ENCODE peak calls at places on chromosomes 12 and 14, in five cellular contexts. I is fibroblast of mammary gland; X is CD8-positive, alpha-beta T cell; F is endodermal cell; U is GOT3. C is an unnamed sample.

GRCh38 chr12:116849216-116849615 is 32.0 kb downstream of the HRK start:
- DNase-seq in I (no peak), F (no peak), X (no peak), U (no peak), C (no peak)

GRCh38 chr12:54026640-54027441 is 1.4 kb upstream of the HOXC6 start:
- DNase-seq in X (no peak), I (peak), U (no peak), F (peak), C (no peak)

GRCh38 chr14:23077962-23078361 is 17.0 kb downstream of the ACIN1 start:
- DNase-seq in I (peak), X (no peak), U (no peak), F (no peak), C (no peak)

GRCh38 chr12:92403210-92404175 is 257.8 kb upstream of the BTG1 start:
- DNase-seq in F (no peak), I (no peak), U (no peak), X (peak), C (no peak)

GRCh38 chr12:3090238-3091029 is 13.3 kb downstream of the TSPAN9 start:
- DNase-seq in F (no peak), X (no peak), I (no peak), U (no peak), C (no peak)

GRCh38 chr12:8644345-8645248 is 18.0 kb downstream of the MFAP5 start:
- DNase-seq in I (peak), U (no peak), F (peak), X (peak), C (no peak)

GRCh38 chr12:112820796-112821195 is 29.2 kb downstream of the RPH3A start:
- DNase-seq in F (peak), I (no peak), U (no peak), X (no peak), C (no peak)

GRCh38 chr12:104223599-104224168 is 8.1 kb downstream of the TXNRD1 start:
- DNase-seq in X (no peak), I (no peak), U (no peak), F (peak), C (no peak)

GRCh38 chr14:105223770-105224544 is 24.4 kb upstream of the BTBD6 start:
- DNase-seq in I (no peak), X (no peak), U (no peak), F (no peak), C (no peak)

GRCh38 chr14:72599579-72600470 is 294.1 kb downstream of the DPF3 start:
- DNase-seq in I (no peak), F (no peak), X (no peak), U (no peak), C (no peak)

GRCh38 chr12:131364903-131365820 is 345.7 kb upstream of the SFSWAP start:
- DNase-seq in U (no peak), I (no peak), X (no peak), F (peak), C (no peak)

GRCh38 chr12:67991158-67991557 is 1.9 kb downstream of the IFNG-AS1 start:
- DNase-seq in I (no peak), U (no peak), F (no peak), X (no peak), C (no peak)

GRCh38 chr14:54420478-54421116 is 20.6 kb downstream of the CNIH1 start:
- DNase-seq in U (no peak), F (peak), X (no peak), I (peak), C (no peak)

GRCh38 chr12:25769076-25769945 is 189.2 kb upstream of the RASSF8 start:
- DNase-seq in X (no peak), I (peak), F (no peak), U (no peak), C (no peak)

GRCh38 chr14:68386446-68386845 is 406.4 kb downstream of the ZFP36L1 start:
- DNase-seq in U (no peak), I (no peak), X (no peak), F (peak), C (no peak)

GRCh38 chr14:38505221-38506095 is 249.6 kb upstream of the CLEC14A start:
- DNase-seq in U (no peak), F (no peak), X (no peak), I (peak), C (no peak)

GRCh38 chr14:35405304-35405996 is 901 bp upstream of the NFKBIA start:
- DNase-seq in F (peak), I (no peak), X (no peak), U (no peak), C (no peak)

GRCh38 chr14:70061108-70061507 is 127.6 kb downstream of the SLC8A3 start:
- DNase-seq in I (no peak), U (no peak), F (no peak), X (no peak), C (no peak)

GRCh38 chr12:2820432-2820831 is 8.0 kb downstream of the ITFG2 start:
- DNase-seq in I (no peak), F (peak), X (no peak), U (no peak), C (no peak)

GRCh38 chr12:130437555-130438242 is 100.0 kb downstream of the PIWIL1 start:
- DNase-seq in I (no peak), U (no peak), F (no peak), X (no peak), C (no peak)

GRCh38 chr12:132774646-132775275 is 13.1 kb upstream of the ANKLE2 start:
- DNase-seq in I (no peak), F (no peak), U (no peak), X (no peak), C (no peak)

GRCh38 chr12:123971449-123971769 is 1.2 kb downstream of the CCDC92 start:
- DNase-seq in F (no peak), X (no peak), I (no peak), U (no peak), C (no peak)

GRCh38 chr12:80763874-80764273 is 47.2 kb downstream of the MYF5 start:
- DNase-seq in I (peak), F (peak), U (no peak), X (no peak), C (no peak)

GRCh38 chr14:72608391-72609204 is 285.3 kb downstream of the DPF3 start:
- DNase-seq in X (no peak), I (peak), F (peak), U (peak), C (no peak)

GRCh38 chr14:96177766-96178377 is 26.8 kb upstream of the BDKRB2 start:
- DNase-seq in F (no peak), X (no peak), I (peak), U (no peak), C (no peak)

GRCh38 chr12:89208661-89209096 is 143.6 kb downstream of the DUSP6 start:
- DNase-seq in F (no peak), U (no peak), I (peak), X (no peak), C (no peak)

GRCh38 chr12:115910057-115910456 is 367.4 kb downstream of the MED13L start:
- DNase-seq in U (no peak), X (no peak), I (no peak), F (peak), C (no peak)

GRCh38 chr12:51994959-51995358 is 11.8 kb upstream of the TAMALIN start:
- DNase-seq in F (no peak), X (no peak), I (no peak), U (no peak), C (no peak)

GRCh38 chr12:57661376-57661775 is 28.4 kb upstream of the B4GALNT1 start:
- DNase-seq in I (no peak), X (no peak), U (no peak), F (no peak), C (no peak)

GRCh38 chr12:122185494-122186082 is 2.7 kb downstream of the LRRC43 start:
- DNase-seq in X (no peak), U (no peak), I (no peak), F (no peak), C (no peak)

GRCh38 chr12:132343294-132343972 is 14.0 kb upstream of the GALNT9 start:
- DNase-seq in U (no peak), X (no peak), I (no peak), F (no peak), C (no peak)

GRCh38 chr14:69043007-69043444 is 63.9 kb upstream of the ACTN1 start:
- DNase-seq in F (no peak), X (no peak), U (no peak), I (no peak), C (no peak)

GRCh38 chr12:124504273-124505000 is 63.0 kb downstream of the NCOR2 start:
- DNase-seq in U (no peak), I (no peak), F (peak), X (no peak), C (no peak)

GRCh38 chr14:34610101-34610500 is 19.8 kb downstream of the SNX6 start:
- DNase-seq in F (no peak), I (no peak), X (no peak), U (no peak), C (no peak)

GRCh38 chr12:52285851-52286530 is 5.3 kb downstream of the KRT81 start:
- DNase-seq in I (no peak), X (no peak), F (peak), U (no peak), C (no peak)

GRCh38 chr14:101897326-101897725 is 67.0 kb upstream of the DYNC1H1 start:
- DNase-seq in I (no peak), U (no peak), F (no peak), X (no peak), C (no peak)

GRCh38 chr12:104716183-104716571 is 241.9 kb downstream of the SLC41A2 start:
- DNase-seq in I (no peak), F (no peak), U (no peak), X (no peak), C (no peak)

GRCh38 chr14:65478596-65478995 is 66.1 kb downstream of the FUT8 start:
- DNase-seq in I (peak), U (no peak), F (no peak), X (no peak), C (no peak)

GRCh38 chr14:74592476-74593191 is 19.4 kb downstream of the LTBP2 start:
- DNase-seq in I (no peak), U (no peak), F (no peak), X (no peak), C (no peak)

GRCh38 chr14:64730681-64731080 is 26.5 kb downstream of the PLEKHG3 start:
- DNase-seq in X (no peak), I (no peak), U (no peak), F (peak), C (no peak)

C was measured in cortex of kidney.